ENCODE peak calls at places on chromosomes 3 and 15, in seven cellular contexts. H is NAMALWA; W is cardiac muscle cell; Y is activated T-helper 2 cell treated with anti-CD3 and anti-CD28 coated beads, Interferon-gamma antibody, Interleukin-2, Interleukin-4, amounts not matched to agents 10 μg/mL and 5 μg/mL and 100 μg/mL, durations not matched to agents 14 hours and 24 hours and 36 hours; O is HEK293T; V is pons; R is keratinocyte. F is an unnamed sample.

GRCh38 chr15:91566116-91566515 is 287.4 kb upstream of the SLCO3A1 start:
- DNase-seq in H (no peak), V (no peak), Y (no peak), O (no peak), R (no peak), W (no peak), F (no peak)

GRCh38 chr3:192433704-192434103 is 293.6 kb downstream of the FGF12 start:
- DNase-seq in R (no peak), O (no peak), V (no peak), W (no peak), Y (no peak), H (no peak), F (no peak)

GRCh38 chr15:29774900-29775299 is 47.4 kb downstream of the TJP1 start:
- DNase-seq in V (no peak), O (no peak), R (peak), Y (no peak), H (no peak), W (peak), F (no peak)

GRCh38 chr3:4741404-4742307 is 237.6 kb upstream of the BHLHE40 start:
- DNase-seq in R (no peak), O (peak), Y (no peak), W (peak), V (peak), H (no peak), F (no peak)

GRCh38 chr3:43695443-43695842 is 4.7 kb downstream of the ABHD5 start:
- DNase-seq in W (peak), H (no peak), V (no peak), O (no peak), R (no peak), Y (no peak), F (no peak)

GRCh38 chr3:192902481-192903023 is 15.1 kb downstream of the MB21D2 start:
- DNase-seq in O (no peak), R (no peak), H (no peak), V (no peak), W (no peak), Y (no peak), F (no peak)

GRCh38 chr15:63381301-63382192 is at the start of gene CA12:
- DNase-seq in R (no peak), V (no peak), W (peak), O (peak), Y (no peak), H (no peak), F (no peak)

GRCh38 chr3:46979958-46980497 is 562 bp downstream of the NBEAL2 start:
- DNase-seq in O (peak), V (no peak), H (peak), Y (no peak), R (no peak), W (no peak), F (no peak)

GRCh38 chr3:190073264-190073663 is 47.4 kb downstream of the P3H2 start:
- DNase-seq in O (no peak), V (no peak), W (no peak), R (no peak), Y (no peak), H (no peak), F (no peak)

GRCh38 chr15:77840962-77841361 is 208.2 kb upstream of the LINGO1 start:
- DNase-seq in W (peak), H (no peak), O (no peak), V (no peak), R (no peak), Y (no peak), F (no peak)

GRCh38 chr15:75104804-75105557 is 81.6 kb downstream of the PPCDC start:
- DNase-seq in H (peak), Y (peak), W (peak), V (peak), O (peak), R (peak), F (peak)

GRCh38 chr15:90955911-90956310 is 1.2 kb downstream of the RCCD1 start:
- DNase-seq in V (no peak), Y (no peak), W (no peak), H (peak), O (no peak), R (no peak), F (no peak)

GRCh38 chr3:123489400-123490004 is 40.6 kb upstream of the ADCY5 start:
- DNase-seq in O (peak), V (peak), Y (no peak), W (peak), R (peak), H (peak), F (peak)

GRCh38 chr3:10273697-10274305 is 18.9 kb downstream of the GHRL start:
- DNase-seq in W (no peak), O (no peak), Y (no peak), R (no peak), V (no peak), H (no peak), F (no peak)

GRCh38 chr3:117871934-117872333 is 1162.4 kb downstream of the TUSC7 start:
- DNase-seq in H (no peak), W (no peak), V (no peak), O (no peak), Y (no peak), R (no peak), F (no peak)

GRCh38 chr3:191484461-191484860 is 23.5 kb downstream of the PYDC2 start:
- DNase-seq in O (no peak), Y (no peak), W (no peak), V (no peak), H (no peak), R (peak), F (no peak)

GRCh38 chr15:101533371-101534140 is 44.0 kb upstream of the PCSK6 start:
- DNase-seq in R (no peak), V (no peak), Y (no peak), O (no peak), H (no peak), W (no peak), F (no peak)

GRCh38 chr3:135650309-135650708 is 315.2 kb upstream of the PPP2R3A start:
- DNase-seq in O (no peak), Y (no peak), W (no peak), V (no peak), R (no peak), H (no peak), F (no peak)